ENCODE peak calls at places on chromosomes 2 and 18, in five cellular contexts. S is RPMI8226; K is central memory CD4-positive, alpha-beta T cell; I is NCI-H2081; N is T47D. J is an unnamed sample.

GRCh38 chr2:239143858-239144712 is 256.7 kb downstream of the HDAC4 start:
- DNase-seq in I (peak), S (no peak), N (peak), K (peak), J (no peak)

GRCh38 chr2:120470041-120470716 is 124.2 kb downstream of the INHBB start:
- DNase-seq in K (no peak), I (peak), N (peak), S (no peak), J (no peak)

GRCh38 chr18:79403723-79404566 is 8.2 kb downstream of the NFATC1 start:
- DNase-seq in N (no peak), S (no peak), I (no peak), K (no peak), J (no peak)

GRCh38 chr18:38052879-38053590 is 487.4 kb upstream of the CELF4 start:
- DNase-seq in S (no peak), I (no peak), K (no peak), N (no peak), J (no peak)

GRCh38 chr2:212538156-212539144 is at the start of gene ERBB4:
- DNase-seq in I (no peak), S (no peak), K (no peak), N (no peak), J (no peak)

GRCh38 chr2:235950473-235950809 is 217.7 kb downstream of the GBX2 start:
- DNase-seq in I (no peak), S (no peak), K (no peak), N (no peak), J (no peak)

GRCh38 chr2:41414486-41415230 is 633.2 kb upstream of the PKDCC start:
- DNase-seq in S (peak), N (peak), K (no peak), I (peak), J (no peak)

GRCh38 chr2:126761981-126762878 is 106.3 kb downstream of the GYPC start:
- DNase-seq in I (no peak), N (no peak), S (no peak), K (peak), J (peak)

GRCh38 chr2:233476083-233476410 is 90.5 kb downstream of the USP40 start:
- DNase-seq in N (no peak), K (no peak), S (no peak), I (no peak), J (no peak)

GRCh38 chr2:136117909-136118818 is at the start of gene CXCR4:
- DNase-seq in S (peak), I (peak), N (peak), K (peak), J (peak)

GRCh38 chr2:207318071-207318683 is 152.4 kb upstream of the KLF7 start:
- DNase-seq in N (no peak), S (no peak), K (no peak), I (no peak), J (no peak)

GRCh38 chr2:236748385-236748784 is 178.8 kb downstream of the ACKR3 start:
- DNase-seq in I (no peak), K (no peak), N (no peak), S (no peak), J (no peak)

GRCh38 chr2:191878576-191879298 is 31.8 kb upstream of the CAVIN2 start:
- DNase-seq in N (no peak), I (no peak), S (no peak), K (no peak), J (no peak)

GRCh38 chr18:42649636-42650035 is 465.8 kb downstream of the RIT2 start:
- DNase-seq in I (no peak), S (no peak), K (no peak), N (no peak), J (no peak)

GRCh38 chr2:101064505-101064867 is 62.4 kb downstream of the RPL31 start:
- DNase-seq in S (no peak), K (no peak), N (no peak), I (no peak), J (no peak)

GRCh38 chr2:98710709-98711108 is 20.2 kb downstream of the MGAT4A start:
- DNase-seq in S (no peak), I (no peak), N (no peak), K (no peak), J (no peak)

GRCh38 chr2:162475661-162476060 is 131.7 kb downstream of the GCA start:
- DNase-seq in S (no peak), N (no peak), K (no peak), I (peak), J (no peak)